ENCODE peak calls at places on chromosomes 6 and 20, in eight cellular contexts. E, T, V, I, M, U, J and P are unnamed samples.

GRCh38 chr6:83226517-83226916 is 33.4 kb downstream of the RWDD2A start:
- DNase-seq in T (peak; percentile 10), U (no peak), J (no peak), E (no peak), V (no peak), I (no peak), M (no peak), P (no peak)

GRCh38 chr20:36312724-36313441 is 6.7 kb downstream of the DLGAP4 start:
- DNase-seq in T (no peak), J (no peak), I (no peak), U (no peak), V (no peak), M (no peak), E (peak; percentile 2), P (no peak)

GRCh38 chr20:4113996-4114603 is 98.7 kb upstream of the RNF24 start:
- DNase-seq in J (no peak), V (no peak), E (no peak), T (no peak), M (no peak), I (no peak), U (no peak), P (no peak)

GRCh38 chr6:113172531-113172966 is 684.6 kb upstream of the MARCKS start:
- DNase-seq in J (no peak), E (no peak), V (no peak), M (no peak), U (no peak), T (peak; percentile 46), I (no peak), P (no peak)

GRCh38 chr20:57293998-57294397 is 27.6 kb upstream of the BMP7 start:
- DNase-seq in I (no peak), M (no peak), V (no peak), E (no peak), T (no peak), U (no peak), J (no peak), P (no peak)

GRCh38 chr6:130879826-130880225 is 52.6 kb downstream of the SMLR1 start:
- DNase-seq in I (no peak), V (no peak), U (no peak), M (no peak), T (no peak), J (no peak), E (no peak), P (no peak)

GRCh38 chr6:152273638-152274037 is 363.5 kb downstream of the SYNE1 start:
- DNase-seq in J (peak; percentile 42), E (peak; percentile 13), U (no peak), I (peak; percentile 58), T (peak; percentile 76), V (no peak), M (no peak), P (no peak)

GRCh38 chr20:58094698-58095097 is 133.8 kb downstream of the ANKRD60 start:
- DNase-seq in M (no peak), U (no peak), I (no peak), E (no peak), T (no peak), V (no peak), J (no peak), P (no peak)

DNA sequence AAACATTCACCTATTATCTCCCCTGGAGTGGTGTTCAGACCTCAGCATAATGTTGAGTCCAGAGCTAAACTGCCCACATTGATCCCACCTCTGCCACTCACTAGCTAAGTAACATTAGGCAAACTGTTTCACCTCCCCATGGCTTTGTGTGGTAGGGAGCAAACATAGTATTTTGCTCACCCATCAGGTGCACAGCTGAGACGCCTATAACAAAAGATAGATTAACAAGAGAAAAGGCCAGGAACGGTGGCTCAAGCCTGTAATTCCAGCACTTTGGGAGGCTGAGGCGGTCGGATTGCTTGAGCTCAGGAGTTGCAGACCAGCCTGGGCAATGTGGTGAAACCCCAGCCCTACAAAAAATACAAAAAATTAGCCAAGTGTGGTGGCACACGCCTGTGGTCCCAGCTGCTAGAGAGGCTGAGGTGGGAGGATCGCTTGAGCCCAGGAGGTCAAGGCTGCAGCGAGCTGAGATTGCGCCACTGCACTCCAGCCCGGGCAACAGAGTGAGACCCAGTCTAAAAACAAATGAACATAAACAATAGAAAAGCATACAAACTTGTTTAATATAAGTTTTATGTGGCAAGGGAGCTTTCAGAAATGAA is 91.6 kb downstream of the MAP3K7 start:
- DNase-seq in E (no peak), V (no peak), J (no peak), T (no peak), M (no peak), I (no peak), U (no peak), P (no peak)
- TF ChIP-seq EZH2 in E (no peak), V (no peak), J (no peak), T (no peak), M (no peak), I (no peak), U (no peak), P (no peak)

GRCh38 chr20:7108929-7109328 is 341.4 kb downstream of the BMP2 start:
- DNase-seq in J (no peak), V (no peak), U (no peak), T (no peak), M (no peak), E (no peak), I (no peak), P (no peak)
- H3K4me3 ChIP-seq in J (no peak overlapping the region), V (no peak overlapping the region), U (no peak overlapping the region), T (no peak overlapping the region), M (no peak overlapping the region), E (no peak overlapping the region), I (no peak overlapping the region), P (no peak overlapping the region)

DNA sequence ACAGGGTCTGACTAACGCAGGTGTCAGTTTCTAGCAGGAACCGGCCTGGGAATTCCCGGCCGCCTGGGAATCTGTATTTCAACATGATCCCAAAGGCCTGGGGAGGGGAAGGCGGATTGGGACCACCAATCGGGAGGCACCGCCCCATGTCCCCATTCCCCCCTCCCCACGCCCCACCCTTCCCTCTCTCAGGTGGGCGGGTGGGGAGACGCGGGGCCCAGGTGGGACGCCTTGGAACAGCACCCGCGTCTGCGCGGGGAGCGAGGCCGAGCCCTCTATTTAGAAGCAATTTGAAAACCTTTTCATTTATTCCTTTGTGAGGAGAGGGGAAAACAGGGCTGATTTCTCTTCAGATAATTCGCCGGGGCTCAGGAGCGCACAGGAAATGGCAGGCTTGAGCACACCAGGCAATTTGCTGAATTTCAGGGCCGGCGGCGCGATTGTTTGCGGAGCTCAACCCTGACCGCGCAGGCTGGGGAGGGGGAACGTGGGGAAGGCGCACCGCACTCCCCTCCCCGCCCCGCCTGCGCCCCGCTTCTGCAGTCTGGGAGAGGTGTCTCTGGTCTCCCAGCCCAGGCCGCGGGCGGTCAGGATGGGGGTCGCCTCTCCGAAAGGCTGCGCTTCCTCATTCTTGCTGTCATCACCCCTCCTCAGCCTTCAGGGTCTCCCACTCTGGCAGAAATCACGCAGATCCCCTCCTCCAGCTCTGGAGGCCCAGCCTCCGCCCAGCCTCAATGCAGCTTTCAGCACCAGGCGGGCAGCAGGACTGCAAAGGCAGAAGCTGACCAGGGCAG is 170.1 kb downstream of the GRM4 start:
- DNase-seq in V (no peak), U (no peak), I (no peak), T (no peak), E (no peak), J (no peak), M (no peak), P (no peak)
- TF ChIP-seq EZH2 in V (no peak), U (no peak), I (no peak), T (peak; percentile 34), E (no peak), J (no peak), M (peak; percentile 44), P (no peak)

DNA sequence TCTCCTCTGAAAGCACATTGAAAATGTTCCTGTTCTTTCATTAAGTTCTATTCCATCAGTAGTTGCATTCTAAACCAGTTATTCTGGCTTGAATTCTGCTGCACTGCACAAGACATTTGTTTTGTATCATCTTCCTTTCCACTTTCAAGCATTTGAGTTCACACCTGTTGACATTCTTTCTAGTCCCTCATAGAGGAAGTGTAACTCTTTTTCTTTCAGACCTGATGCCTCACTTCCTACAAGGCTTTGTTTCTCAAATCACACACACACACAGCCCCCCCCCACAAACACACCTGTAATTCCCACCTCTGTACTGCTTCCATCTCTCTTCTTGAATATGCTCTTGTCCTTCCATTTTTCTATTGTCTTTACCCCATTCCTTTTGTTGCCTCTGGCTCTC is 50.9 kb downstream of the CCN2 start:
- DNase-seq in J (no peak), M (no peak), T (no peak), V (no peak), E (no peak), I (no peak), U (no peak), P (no peak)
- H3K4me3 ChIP-seq in J (no peak overlapping the region), M (no peak overlapping the region), T (no peak overlapping the region), V (no peak overlapping the region), E (no peak overlapping the region), I (no peak overlapping the region), U (no peak overlapping the region), P (no peak overlapping the region)

GRCh38 chr6:18277181-18278006 is 13.1 kb upstream of the DEK start:
- DNase-seq in E (no peak), V (no peak), I (no peak), J (no peak), U (peak; percentile 21), M (no peak), T (peak; percentile 33), P (no peak)
- TF ChIP-seq EZH2 in E (peak; percentile 70), V (no peak), I (no peak), J (no peak), U (no peak), M (peak; percentile 45), T (no peak), P (no peak)

DNA sequence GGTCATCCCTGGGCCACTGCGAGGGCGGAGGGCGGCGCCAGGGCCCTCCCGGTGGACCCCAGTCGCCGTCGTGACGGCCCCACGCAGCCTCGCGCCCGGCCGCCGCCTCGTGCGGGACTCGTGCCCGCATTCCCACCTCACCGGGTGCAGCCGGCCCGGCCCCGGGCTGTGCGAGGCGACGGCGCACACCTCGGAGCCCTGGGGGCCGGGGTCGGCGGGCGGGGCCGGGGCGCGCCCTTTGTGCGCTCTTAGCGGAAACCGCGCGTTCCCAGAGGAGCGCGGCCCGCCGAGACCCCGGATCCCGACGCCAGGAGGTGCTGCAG is 5.5 kb upstream of the DLL1 start:
- DNase-seq in I (no peak), V (no peak), J (no peak), E (no peak), T (no peak), M (no peak), U (no peak), P (no peak)
- H3K4me3 ChIP-seq in I (no peak overlapping the region), V (no peak overlapping the region), J (peak overlapping the region; percentile 56), E (no peak overlapping the region), T (no peak overlapping the region), M (peak overlapping the region; percentile 77), U (no peak overlapping the region), P (peak overlapping the region; percentile 68)

DNA sequence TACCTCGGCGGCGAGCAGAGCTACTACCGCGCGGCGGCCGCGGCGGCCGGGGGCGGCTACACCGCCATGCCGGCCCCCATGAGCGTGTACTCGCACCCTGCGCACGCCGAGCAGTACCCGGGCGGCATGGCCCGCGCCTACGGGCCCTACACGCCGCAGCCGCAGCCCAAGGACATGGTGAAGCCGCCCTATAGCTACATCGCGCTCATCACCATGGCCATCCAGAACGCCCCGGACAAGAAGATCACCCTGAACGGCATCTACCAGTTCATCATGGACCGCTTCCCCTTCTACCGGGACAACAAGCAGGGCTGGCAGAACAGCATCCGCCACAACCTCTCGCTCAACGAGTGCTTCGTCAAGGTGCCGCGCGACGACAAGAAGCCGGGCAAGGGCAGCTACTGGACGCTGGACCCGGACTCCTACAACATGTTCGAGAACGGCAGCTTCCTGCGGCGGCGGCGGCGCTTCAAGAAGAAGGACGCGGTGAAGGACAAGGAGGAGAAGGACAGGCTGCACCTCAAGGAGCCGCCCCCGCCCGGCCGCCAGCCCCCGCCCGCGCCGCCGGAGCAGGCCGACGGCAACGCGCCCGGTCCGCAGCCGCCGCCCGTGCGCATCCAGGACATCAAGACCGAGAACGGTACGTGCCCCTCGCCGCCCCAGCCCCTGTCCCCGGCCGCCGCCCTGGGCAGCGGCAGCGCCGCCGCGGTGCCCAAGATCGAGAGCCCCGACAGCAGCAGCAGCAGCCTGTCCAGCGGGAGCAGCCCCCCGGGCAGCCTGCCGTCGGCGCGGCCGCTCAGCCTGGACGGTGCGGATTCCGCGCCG is 994 bp downstream of the FOXC1 start:
- DNase-seq in E (peak; percentile 25), J (no peak), M (no peak), T (peak; percentile 45), I (no peak), V (no peak), U (peak; percentile 54), P (no peak)
- TF ChIP-seq EZH2 in E (peak; percentile 94), J (no peak), M (peak; percentile 100), T (no peak), I (no peak), V (no peak), U (no peak), P (no peak)